ENCODE peak calls at places on chromosomes 13 and 19, in nine cellular contexts. W is adrenal gland, D is endothelial cell of umbilical vein, S is upper lobe of left lung, K is HCT116, N is K562, E is tibial nerve, L is right lobe of liver, P is spleen. Q is an unnamed sample.

GRCh38 chr19:35792888-35793287 is 17.5 kb downstream of the ARHGAP33 start:
- DNase-seq in K (no peak), D (no peak), L (no peak), S (peak; percentile 57), E (no peak), W (no peak), N (no peak), P (no peak), Q (no peak)

GRCh38 chr13:100633461-100633860 is 41.1 kb downstream of the TMTC4 start:
- DNase-seq in P (no peak), D (no peak), N (no peak), W (no peak), K (no peak), L (no peak), E (no peak), S (no peak), Q (no peak)

GRCh38 chr13:21798181-21798580 is 127.3 kb downstream of the FGF9 start:
- DNase-seq in D (no peak), N (no peak), S (no peak), K (no peak), E (no peak), L (no peak), P (no peak), W (no peak), Q (no peak)

GRCh38 chr13:106818971-106819370 is 251.0 kb upstream of the ARGLU1 start:
- DNase-seq in P (no peak), N (no peak), L (no peak), D (no peak), S (no peak), K (no peak), W (no peak), E (no peak), Q (no peak)

GRCh38 chr13:37473035-37473434 is 125.5 kb downstream of the POSTN start:
- DNase-seq in D (no peak), P (no peak), W (no peak), K (no peak), L (no peak), S (no peak), E (no peak), N (peak; percentile 32), Q (no peak)

GRCh38 chr19:3366104-3366760 is at the start of gene NFIC:
- DNase-seq in K (peak; percentile 51), L (peak; percentile 80), S (peak; percentile 94), D (peak; percentile 67), P (peak; percentile 87), E (peak; percentile 63), W (peak; percentile 81), N (peak; percentile 80), Q (peak; percentile 25)

GRCh38 chr13:28710161-28710560 is 8.6 kb downstream of the SLC46A3 start:
- DNase-seq in W (no peak), D (no peak), S (no peak), N (no peak), L (no peak), E (no peak), K (no peak), P (no peak), Q (peak; percentile 86)

GRCh38 chr19:23482829-23483228 is 87.6 kb upstream of the ZNF91 start:
- DNase-seq in D (no peak), W (no peak), N (no peak), P (no peak), L (no peak), S (no peak), K (no peak), E (no peak), Q (no peak)

GRCh38 chr13:36343766-36344165 is 2.4 kb downstream of the SPART start:
- DNase-seq in N (no peak), D (no peak), P (no peak), K (no peak), S (no peak), E (no peak), W (peak; percentile 58), L (no peak), Q (no peak)
- H3K4me3 ChIP-seq in N (peak overlapping the region; percentile 68), D (no peak overlapping the region), P (no peak overlapping the region), K (no peak overlapping the region), S (no peak overlapping the region), E (no peak overlapping the region), W (no peak overlapping the region), L (no peak overlapping the region), Q (no peak overlapping the region)

GRCh38 chr19:55117636-55118391 is at the start of gene PPP1R12C:
- DNase-seq in S (peak; percentile 100), N (peak; percentile 97), W (peak; percentile 98), L (peak; percentile 100), D (peak; percentile 98), K (peak; percentile 96), E (peak; percentile 97), P (peak; percentile 100), Q (peak; percentile 100)

GRCh38 chr19:55114566-55115145 is 2.8 kb downstream of the PPP1R12C start:
- DNase-seq in P (no peak), K (no peak), L (no peak), N (no peak), D (no peak), W (no peak), E (no peak), S (peak; percentile 19), Q (no peak)

GRCh38 chr19:55117063-55117635 is 288 bp downstream of the PPP1R12C start:
- DNase-seq in N (no peak), W (peak; percentile 55), E (no peak), P (peak; percentile 90), S (no peak), L (peak; percentile 52), K (no peak), D (no peak), Q (no peak)

GRCh38 chr19:55115446-55116065 is 1.9 kb downstream of the PPP1R12C start:
- DNase-seq in S (no peak), K (no peak), D (peak; percentile 21), N (peak; percentile 57), W (no peak), P (no peak), E (no peak), L (no peak), Q (no peak)

GRCh38 chr19:55116232-55117062 is 990 bp downstream of the PPP1R12C start:
- DNase-seq in K (no peak), D (peak; percentile 31), L (peak; percentile 69), P (peak; percentile 92), W (peak; percentile 49), E (no peak), N (peak; percentile 50), S (peak; percentile 67), Q (peak; percentile 84)
- TF ChIP-seq POLR2A in K (no peak), D (no peak), L (no peak), P (no peak), W (no peak), E (no peak), N (no peak), S (peak; percentile 19), Q (no peak)

DNA sequence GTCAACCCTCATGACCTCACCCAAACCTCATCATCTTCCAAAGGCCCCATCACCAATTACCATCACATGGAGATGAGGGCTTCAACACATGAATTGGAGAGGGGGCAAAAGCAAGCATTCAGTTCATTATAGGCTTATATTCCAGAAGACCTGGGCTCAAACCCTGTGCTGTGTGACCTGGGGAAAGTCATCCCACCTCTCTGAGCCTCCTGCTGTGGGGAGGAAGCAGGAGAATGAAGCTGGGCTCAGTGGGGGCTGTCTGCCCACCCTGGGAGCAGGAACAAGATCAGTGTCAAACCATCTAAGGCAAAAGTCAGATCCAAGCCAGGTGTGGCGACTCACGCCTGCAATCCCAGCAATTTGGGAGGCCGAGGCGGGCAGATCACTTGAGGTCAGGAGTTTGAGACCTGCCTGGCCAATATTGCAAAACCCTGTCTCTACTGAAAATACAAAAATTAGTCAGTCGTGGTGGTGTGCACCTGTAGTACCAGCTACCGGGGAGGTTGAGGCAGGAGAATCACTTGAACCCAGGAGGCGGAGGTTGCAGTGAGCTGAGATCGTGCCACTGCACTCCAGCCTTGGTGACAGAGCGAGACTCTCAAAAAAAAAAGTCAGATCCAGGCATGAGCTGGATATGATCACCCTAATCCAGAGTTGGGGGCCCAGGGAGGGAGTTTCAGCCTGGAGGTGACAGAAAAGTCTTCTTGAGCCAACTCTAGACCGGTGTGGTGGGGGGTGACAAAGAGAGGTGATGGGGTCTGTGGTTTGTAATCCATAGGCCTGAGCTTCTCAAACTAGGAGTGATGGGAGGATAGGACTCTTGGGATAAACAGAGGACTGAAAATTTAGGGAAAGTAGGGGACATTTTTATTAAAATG is 1.6 kb upstream of the TPM4 start:
- DNase-seq in L (no peak), K (no peak), D (no peak), W (no peak), N (no peak), P (peak; percentile 43), S (no peak), E (no peak), Q (no peak)
- H3K27ac ChIP-seq in L (peak overlapping the region; percentile 96), K (no peak overlapping the region), D (peak overlapping the region; percentile 69), W (peak overlapping the region; percentile 95), N (no peak overlapping the region), P (no peak overlapping the region), S (no peak overlapping the region), E (peak overlapping the region; percentile 100), Q (peak overlapping the region; percentile 100)

GRCh38 chr19:49676136-49676689 is 858 bp upstream of the PRMT1 start:
- DNase-seq in N (peak; percentile 74), L (peak; percentile 77), K (peak; percentile 97), D (no peak), P (peak; percentile 90), W (peak; percentile 83), E (peak; percentile 69), S (no peak), Q (peak; percentile 81)

GRCh38 chr19:49676690-49677231 is 310 bp upstream of the PRMT1 start:
- DNase-seq in S (peak; percentile 94), K (peak; percentile 100), E (peak; percentile 100), D (peak; percentile 100), P (peak; percentile 99), W (peak; percentile 100), L (peak; percentile 99), N (peak; percentile 90), Q (peak; percentile 100)

GRCh38 chr19:49667473-49667872 is 1.7 kb downstream of the BCL2L12 start:
- DNase-seq in P (no peak), E (no peak), D (no peak), S (no peak), N (no peak), W (no peak), L (no peak), K (no peak), Q (no peak)

GRCh38 chr19:49669511-49669910 is 3.8 kb downstream of the BCL2L12 start:
- DNase-seq in K (no peak), N (no peak), E (no peak), W (no peak), D (no peak), L (no peak), P (no peak), S (no peak), Q (no peak)

DNA sequence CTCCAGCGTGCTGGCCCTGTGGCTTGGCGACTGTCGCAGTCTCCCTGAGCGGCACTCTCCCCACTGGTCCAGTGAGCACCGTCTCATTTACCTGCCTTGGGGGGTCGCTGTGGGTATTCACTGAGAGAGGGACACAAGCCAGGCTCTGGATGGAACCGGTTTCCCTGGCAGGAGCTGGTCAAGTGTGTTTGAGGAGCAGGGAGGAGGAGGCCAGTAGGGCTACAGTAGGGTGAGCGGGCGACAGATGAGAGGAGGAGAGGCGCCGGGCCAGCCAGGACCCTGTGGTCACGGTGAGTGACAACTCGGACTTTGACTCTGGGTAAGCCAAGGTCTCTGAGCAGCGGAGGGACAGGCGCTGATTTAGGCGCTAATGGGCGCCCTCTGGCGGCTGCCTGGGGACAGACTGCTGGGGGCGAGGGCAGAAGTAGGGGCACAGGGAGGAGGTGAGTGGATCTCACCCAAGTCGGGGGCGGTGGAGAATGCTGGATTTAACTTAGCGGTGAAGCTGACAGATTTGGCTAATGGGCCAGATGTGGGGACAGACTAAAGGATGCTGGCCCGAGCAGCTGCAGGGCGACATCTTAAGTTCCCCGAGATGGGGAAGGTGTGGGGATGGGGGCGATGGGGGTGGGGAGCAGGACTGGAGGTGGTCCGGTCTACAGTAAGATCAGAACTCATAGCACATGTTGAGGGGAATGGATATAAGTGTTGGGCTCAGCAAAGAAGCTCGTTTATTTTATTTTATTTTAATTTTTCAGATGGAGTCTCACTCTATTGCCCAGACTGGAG is 4.7 kb upstream of the PRMT1 start:
- DNase-seq in K (peak; percentile 71), N (peak; percentile 71), E (peak; percentile 40), L (peak; percentile 84), D (peak; percentile 81), W (peak; percentile 79), P (peak; percentile 94), S (peak; percentile 93), Q (peak; percentile 87)
- H3K4me3 ChIP-seq in K (peak overlapping the region; percentile 22), N (peak overlapping the region; percentile 16), E (peak overlapping the region; percentile 9), L (peak overlapping the region; percentile 47), D (peak overlapping the region; percentile 26), W (no peak overlapping the region), P (no peak overlapping the region), S (no peak overlapping the region), Q (peak overlapping the region; percentile 43)